ENCODE peak calls at places on chromosomes 12 and 14, in nine cellular contexts. G is esophagus squamous epithelium, Q is SK-N-SH, W is A549, E is ascending aorta, X is HFF-Myc, N is progenitor cell of endocrine pancreas, D is Caco-2, K is transverse colon. I is an unnamed sample.

GRCh38 chr12:83800022-83800421 is 1112.6 kb downstream of the SLC6A15 start:
- DNase-seq in G (no peak), Q (no peak), W (no peak), E (no peak), X (no peak), N (no peak), D (no peak), K (no peak), I (no peak)

GRCh38 chr12:67430708-67431335 is 161.7 kb downstream of the CAND1 start:
- DNase-seq in G (no peak), Q (no peak), W (no peak), E (no peak), X (no peak), N (no peak), D (no peak), K (no peak), I (no peak)

GRCh38 chr12:39403376-39403775 is 39.5 kb downstream of the KIF21A start:
- DNase-seq in G (no peak), Q (no peak), W (no peak), E (no peak), X (no peak), N (no peak), D (no peak), K (no peak), I (no peak)

GRCh38 chr14:90513151-90514014 is 116.6 kb downstream of the CALM1 start:
- DNase-seq in G (no peak), Q (no peak), W (no peak), E (peak), X (no peak), N (peak), D (peak), K (peak), I (no peak)

GRCh38 chr14:54085841-54086240 is 129.2 kb upstream of the BMP4 start:
- DNase-seq in G (no peak), Q (no peak), W (no peak), E (no peak), X (no peak), N (no peak), D (no peak), K (no peak), I (no peak)

GRCh38 chr12:131971226-131971625 is 21.5 kb downstream of the EP400 start:
- DNase-seq in G (no peak), Q (no peak), W (no peak), E (no peak), X (no peak), N (no peak), D (no peak), K (no peak), I (no peak)

GRCh38 chr14:34322940-34323418 is 139.1 kb downstream of the SPTSSA start:
- DNase-seq in G (no peak), Q (peak), W (peak), E (no peak), X (peak), N (peak), D (peak), K (peak), I (peak)

GRCh38 chr12:4153343-4153892 is 120.1 kb upstream of the CCND2 start:
- DNase-seq in G (no peak), Q (no peak), W (no peak), E (no peak), X (no peak), N (no peak), D (no peak), K (peak), I (peak)

GRCh38 chr12:22474970-22475720 is 69.2 kb downstream of the C2CD5 start:
- DNase-seq in G (no peak), Q (no peak), W (no peak), E (no peak), X (no peak), N (no peak), D (no peak), K (no peak), I (no peak)

GRCh38 chr14:103627073-103628025 is 1.7 kb upstream of the KLC1 start:
- DNase-seq in G (no peak), Q (no peak), W (no peak), E (no peak), X (no peak), N (no peak), D (no peak), K (peak), I (no peak)

GRCh38 chr12:103169-103981 is 36.8 kb downstream of the IQSEC3 start:
- DNase-seq in G (no peak), Q (peak), W (peak), E (no peak), X (no peak), N (no peak), D (no peak), K (no peak), I (no peak)

GRCh38 chr14:95134304-95134933 is 22.9 kb downstream of the DICER1 start:
- DNase-seq in G (no peak), Q (no peak), W (no peak), E (no peak), X (no peak), N (no peak), D (no peak), K (no peak), I (no peak)

GRCh38 chr14:76872796-76873432 is 46.7 kb downstream of the LRRC74A start:
- DNase-seq in G (no peak), Q (peak), W (peak), E (no peak), X (no peak), N (peak), D (peak), K (peak), I (peak)

GRCh38 chr12:47797432-47797831 is 22.3 kb downstream of the HDAC7 start:
- DNase-seq in G (no peak), Q (peak), W (no peak), E (no peak), X (no peak), N (no peak), D (peak), K (peak), I (no peak)

GRCh38 chr12:16027012-16027411 is 115.9 kb downstream of the DERA start:
- DNase-seq in G (no peak), Q (no peak), W (no peak), E (no peak), X (no peak), N (no peak), D (no peak), K (no peak), I (no peak)

GRCh38 chr14:91417134-91417982 is at the start of gene CCDC88C:
- DNase-seq in G (peak), Q (peak), W (peak), E (no peak), X (no peak), N (peak), D (peak), K (peak), I (peak)

GRCh38 chr12:25701290-25701689 is 148.2 kb upstream of the LMNTD1 start:
- DNase-seq in G (no peak), Q (no peak), W (no peak), E (no peak), X (no peak), N (no peak), D (no peak), K (no peak), I (no peak)

GRCh38 chr12:67826946-67827719 is 162.1 kb upstream of the IFNG-AS1 start:
- DNase-seq in G (no peak), Q (no peak), W (no peak), E (no peak), X (no peak), N (no peak), D (no peak), K (peak), I (no peak)

GRCh38 chr12:124592050-124592449 is 24.6 kb upstream of the NCOR2 start:
- DNase-seq in G (no peak), Q (no peak), W (no peak), E (no peak), X (no peak), N (no peak), D (no peak), K (no peak), I (no peak)

GRCh38 chr14:46653031-46653775 is 1.6 kb upstream of the RPL10L start:
- DNase-seq in G (no peak), Q (no peak), W (no peak), E (no peak), X (no peak), N (no peak), D (no peak), K (no peak), I (no peak)

GRCh38 chr14:46646796-46647195 is 4.8 kb downstream of the RPL10L start:
- DNase-seq in G (no peak), Q (no peak), W (no peak), E (no peak), X (no peak), N (no peak), D (no peak), K (no peak), I (no peak)

DNA sequence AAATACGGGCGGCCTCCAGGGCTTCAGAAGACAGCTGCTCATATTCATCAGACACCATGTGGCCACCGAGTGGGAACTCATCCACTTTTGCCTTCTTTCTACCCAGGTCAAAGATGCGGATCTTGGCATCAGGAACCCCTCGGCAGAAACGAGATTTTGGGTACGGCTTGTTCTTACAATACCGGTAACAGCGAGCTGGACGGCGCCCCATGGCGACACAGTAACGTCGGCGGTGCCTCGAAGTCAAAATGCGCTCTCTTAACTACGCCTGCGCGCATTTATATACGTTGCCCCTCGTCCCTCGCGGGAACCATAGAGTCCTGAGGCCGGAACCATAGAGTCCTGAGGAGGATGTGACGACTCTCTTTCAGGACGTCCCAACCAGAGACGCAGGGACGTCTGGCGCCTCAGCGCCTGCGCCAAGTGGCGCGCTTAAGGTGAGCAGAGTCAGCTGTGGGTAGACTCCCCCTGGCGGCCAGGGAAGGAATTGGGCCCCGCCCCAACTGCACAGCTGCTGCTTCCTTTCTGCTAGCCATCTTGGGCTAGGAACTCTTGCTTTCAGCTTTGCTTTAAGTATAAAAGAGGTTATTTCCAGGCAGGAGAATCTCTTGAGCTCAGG is at the start of gene RPL10L:
- DNase-seq in G (no peak), Q (peak), W (no peak), E (no peak), X (no peak), N (no peak), D (peak), K (no peak), I (no peak)
- TF ChIP-seq CTCF in G (no peak), Q (peak), W (no peak), E (no peak), X (no peak), N (no peak), D (peak), K (no peak), I (no peak)

GRCh38 chr12:19183121-19183838 is 53.7 kb downstream of the PLEKHA5 start:
- DNase-seq in G (no peak), Q (no peak), W (no peak), E (no peak), X (no peak), N (no peak), D (no peak), K (no peak), I (no peak)
- TF ChIP-seq CTCF in G (no peak), Q (peak), W (no peak), E (peak), X (no peak), N (peak), D (peak), K (no peak), I (no peak)

GRCh38 chr14:100470523-100470897 is 116.7 kb downstream of the BEGAIN start:
- DNase-seq in G (no peak), Q (no peak), W (no peak), E (no peak), X (no peak), N (no peak), D (no peak), K (no peak), I (no peak)
- TF ChIP-seq CTCF in G (no peak), Q (no peak), W (no peak), E (no peak), X (no peak), N (peak), D (no peak), K (no peak), I (no peak)

GRCh38 chr12:102862486-102862885 is 54.6 kb downstream of the PAH start:
- DNase-seq in G (no peak), Q (no peak), W (no peak), E (no peak), X (no peak), N (no peak), D (no peak), K (no peak), I (no peak)
- TF ChIP-seq CTCF in G (no peak), Q (no peak), W (no peak), E (no peak), X (no peak), N (no peak), D (no peak), K (no peak), I (no peak)

GRCh38 chr14:20195911-20196310 is 5.2 kb downstream of the OR11G2 start:
- DNase-seq in G (no peak), Q (no peak), W (no peak), E (no peak), X (no peak), N (no peak), D (peak), K (no peak), I (no peak)
- TF ChIP-seq CTCF in G (no peak), Q (peak), W (no peak), E (no peak), X (no peak), N (no peak), D (no peak), K (no peak), I (no peak)

GRCh38 chr12:94039199-94039840 is 109.1 kb upstream of the PLXNC1 start:
- DNase-seq in G (no peak), Q (no peak), W (no peak), E (no peak), X (no peak), N (no peak), D (no peak), K (no peak), I (no peak)

GRCh38 chr12:94042321-94042720 is 106.1 kb upstream of the PLXNC1 start:
- DNase-seq in G (no peak), Q (no peak), W (no peak), E (no peak), X (no peak), N (no peak), D (no peak), K (no peak), I (no peak)

GRCh38 chr12:94041833-94042232 is 106.5 kb upstream of the PLXNC1 start:
- DNase-seq in G (no peak), Q (no peak), W (no peak), E (no peak), X (no peak), N (no peak), D (no peak), K (no peak), I (no peak)

GRCh38 chr12:94038605-94039004 is 109.8 kb upstream of the PLXNC1 start:
- DNase-seq in G (no peak), Q (no peak), W (no peak), E (no peak), X (no peak), N (no peak), D (no peak), K (no peak), I (no peak)

GRCh38 chr12:94039914-94040313 is 108.5 kb upstream of the PLXNC1 start:
- DNase-seq in G (no peak), Q (no peak), W (no peak), E (no peak), X (no peak), N (no peak), D (no peak), K (no peak), I (no peak)
- TF ChIP-seq CTCF in G (no peak), Q (no peak), W (no peak), E (no peak), X (no peak), N (no peak), D (no peak), K (no peak), I (no peak)

GRCh38 chr12:80622271-80622670 is 85.2 kb upstream of the MYF6 start:
- DNase-seq in G (no peak), Q (no peak), W (no peak), E (no peak), X (no peak), N (no peak), D (no peak), K (no peak), I (no peak)
- TF ChIP-seq CTCF in G (no peak), Q (peak), W (peak), E (no peak), X (peak), N (no peak), D (no peak), K (no peak), I (no peak)

GRCh38 chr14:105021656-105022275 is 883 bp upstream of the CDCA4 start:
- DNase-seq in G (no peak), Q (peak), W (peak), E (no peak), X (no peak), N (peak), D (peak), K (peak), I (no peak)
- TF ChIP-seq CTCF in G (no peak), Q (peak), W (peak), E (no peak), X (no peak), N (peak), D (peak), K (no peak), I (no peak)

GRCh38 chr14:38256358-38256840 is 506 bp upstream of the CLEC14A start:
- DNase-seq in G (no peak), Q (no peak), W (no peak), E (no peak), X (no peak), N (no peak), D (no peak), K (no peak), I (no peak)
- TF ChIP-seq CTCF in G (no peak), Q (no peak), W (no peak), E (no peak), X (no peak), N (peak), D (no peak), K (no peak), I (no peak)

I was measured in natural killer cell.